ENCODE peak calls at places on chromosomes 6 and 20, in five cellular contexts. A is heart left ventricle; I is stimulated activated CD4-positive, alpha-beta T cell treated with anti-CD3 and anti-CD28 coated beads, Interleukin-2, amount 100 ng/mL, for 24 hours; Q is brain microvascular endothelial cell; V is HFFc6. E is an unnamed sample.

GRCh38 chr6:147390909-147391536 is 117.5 kb upstream of the SAMD5 start:
- DNase-seq in A (no peak), V (peak), I (no peak), Q (peak), E (peak)

GRCh38 chr20:36569847-36570429 is 3.5 kb upstream of the TGIF2 start:
- DNase-seq in I (no peak), Q (peak), A (no peak), V (peak), E (no peak)

GRCh38 chr6:167533851-167534250 is 209.0 kb downstream of the TTLL2 start:
- DNase-seq in I (no peak), Q (no peak), A (no peak), V (no peak), E (no peak)

GRCh38 chr6:22219916-22220315 is 76.9 kb downstream of the PRL start:
- DNase-seq in V (no peak), Q (no peak), I (no peak), A (no peak), E (peak)

GRCh38 chr6:28765978-28766351 is 157.8 kb downstream of the TRIM27 start:
- DNase-seq in A (no peak), Q (no peak), I (no peak), V (no peak), E (no peak)

GRCh38 chr20:16528078-16528477 is 45.2 kb downstream of the KIF16B start:
- DNase-seq in V (no peak), I (no peak), Q (peak), A (no peak), E (peak)

GRCh38 chr6:10690651-10691445 is 3.6 kb downstream of the C6orf52 start:
- DNase-seq in A (no peak), I (no peak), V (no peak), Q (no peak), E (no peak)

GRCh38 chr6:141607956-141608355 is 524.8 kb upstream of the GJE1 start:
- DNase-seq in I (no peak), V (peak), Q (no peak), A (no peak), E (no peak)

GRCh38 chr20:51187318-51187717 is 164.4 kb upstream of the KCNG1 start:
- DNase-seq in Q (no peak), I (no peak), V (no peak), A (no peak), E (no peak)

GRCh38 chr20:61801857-61802442 is 263.7 kb downstream of the TAF4 start:
- DNase-seq in I (no peak), V (no peak), A (no peak), Q (no peak), E (no peak)

GRCh38 chr6:31175961-31176360 is 5.5 kb upstream of the POU5F1 start:
- DNase-seq in Q (peak), A (no peak), I (no peak), V (peak), E (peak)

GRCh38 chr20:11473971-11474370 is 443.7 kb upstream of the BTBD3 start:
- DNase-seq in V (no peak), A (no peak), I (no peak), Q (no peak), E (no peak)

GRCh38 chr6:142300758-142301251 is 1.0 kb upstream of the ADGRG6 start:
- DNase-seq in V (peak), Q (peak), A (no peak), I (no peak), E (peak)

GRCh38 chr6:35637911-35638310 is 50.8 kb downstream of the FKBP5 start:
- DNase-seq in Q (no peak), I (no peak), A (no peak), V (no peak), E (no peak)

GRCh38 chr6:42409582-42409981 is 42.1 kb downstream of the TRERF1 start:
- DNase-seq in I (no peak), Q (no peak), A (no peak), V (no peak), E (no peak)

GRCh38 chr6:6004147-6004995 is 2.4 kb downstream of the NRN1 start:
- DNase-seq in Q (peak), I (no peak), A (no peak), V (no peak), E (no peak)

GRCh38 chr20:23782366-23782983 is 31.7 kb upstream of the CST1 start:
- DNase-seq in I (no peak), A (no peak), V (no peak), Q (peak), E (peak)

E was measured in fibroblast of lung.